ENCODE peak calls at places on chromosomes 16 and 17, in four cellular contexts. One of them, this sample, is unnamed.

GRCh38 chr16:79390481-79391051 is 210.0 kb downstream of the MAF start:
- DNase-seq in COR-L47: no peak
- DNase-seq in stimulated activated CD4-positive, alpha-beta T cell treated with anti-CD3 and anti-CD28 coated beads, TNF-alpha, amount 100 ng/mL, for 48 hours: no peak
- DNase-seq in hepatic stellate cell: no peak
- DNase-seq in this sample: no peak

GRCh38 chr16:73268311-73268997 is 220.5 kb upstream of the ZFHX3 start:
- DNase-seq in COR-L47: peak
- DNase-seq in stimulated activated CD4-positive, alpha-beta T cell treated with anti-CD3 and anti-CD28 coated beads, TNF-alpha, amount 100 ng/mL, for 48 hours: no peak
- DNase-seq in hepatic stellate cell: peak
- DNase-seq in this sample: peak

GRCh38 chr17:59493867-59494266 is 71.5 kb upstream of the DHX40 start:
- DNase-seq in COR-L47: no peak
- DNase-seq in stimulated activated CD4-positive, alpha-beta T cell treated with anti-CD3 and anti-CD28 coated beads, TNF-alpha, amount 100 ng/mL, for 48 hours: no peak
- DNase-seq in hepatic stellate cell: no peak
- DNase-seq in this sample: no peak

GRCh38 chr17:6695565-6695964 is 17.6 kb downstream of the SLC13A5 start:
- DNase-seq in COR-L47: no peak
- DNase-seq in stimulated activated CD4-positive, alpha-beta T cell treated with anti-CD3 and anti-CD28 coated beads, TNF-alpha, amount 100 ng/mL, for 48 hours: no peak
- DNase-seq in hepatic stellate cell: no peak
- DNase-seq in this sample: no peak

GRCh38 chr17:58084317-58084981 is 1.2 kb downstream of the DYNLL2 start:
- DNase-seq in COR-L47: peak
- DNase-seq in stimulated activated CD4-positive, alpha-beta T cell treated with anti-CD3 and anti-CD28 coated beads, TNF-alpha, amount 100 ng/mL, for 48 hours: no peak
- DNase-seq in hepatic stellate cell: no peak
- DNase-seq in this sample: no peak

GRCh38 chr17:9279911-9280310 is 258.6 kb downstream of the NTN1 start:
- DNase-seq in COR-L47: no peak
- DNase-seq in stimulated activated CD4-positive, alpha-beta T cell treated with anti-CD3 and anti-CD28 coated beads, TNF-alpha, amount 100 ng/mL, for 48 hours: no peak
- DNase-seq in hepatic stellate cell: no peak
- DNase-seq in this sample: no peak

GRCh38 chr17:4014148-4014927 is 50.1 kb upstream of the ATP2A3 start:
- DNase-seq in COR-L47: no peak
- DNase-seq in stimulated activated CD4-positive, alpha-beta T cell treated with anti-CD3 and anti-CD28 coated beads, TNF-alpha, amount 100 ng/mL, for 48 hours: no peak
- DNase-seq in hepatic stellate cell: no peak
- DNase-seq in this sample: no peak

GRCh38 chr17:65559802-65560627 is 1.4 kb downstream of the AXIN2 start:
- DNase-seq in COR-L47: peak
- DNase-seq in stimulated activated CD4-positive, alpha-beta T cell treated with anti-CD3 and anti-CD28 coated beads, TNF-alpha, amount 100 ng/mL, for 48 hours: no peak
- DNase-seq in hepatic stellate cell: peak
- DNase-seq in this sample: peak

GRCh38 chr16:4315185-4316102 is at the start of gene GLIS2:
- DNase-seq in COR-L47: peak
- DNase-seq in stimulated activated CD4-positive, alpha-beta T cell treated with anti-CD3 and anti-CD28 coated beads, TNF-alpha, amount 100 ng/mL, for 48 hours: no peak
- DNase-seq in hepatic stellate cell: peak
- DNase-seq in this sample: peak

GRCh38 chr17:82204831-82205719 is 7.6 kb downstream of the CCDC57 start:
- DNase-seq in COR-L47: peak
- DNase-seq in stimulated activated CD4-positive, alpha-beta T cell treated with anti-CD3 and anti-CD28 coated beads, TNF-alpha, amount 100 ng/mL, for 48 hours: no peak
- DNase-seq in hepatic stellate cell: peak
- DNase-seq in this sample: peak

This sample was measured in AG08396.